ENCODE peak calls at places on chromosomes 3 and 15, in six cellular contexts. M is ELR; O is dorsolateral prefrontal cortex; G is activated CD8-positive, alpha-beta memory T cell treated with anti-CD3 and anti-CD28 coated beads, Interleukin-2, amount 50 U/mL, for 48 hours; V is choroid plexus epithelial cell; A is AG04450. R is an unnamed sample.

GRCh38 chr3:155853214-155854146 is 747 bp downstream of the SLC33A1 start:
- DNase-seq in V (no peak), A (no peak), O (peak), M (peak), G (peak), R (no peak)

GRCh38 chr3:192169332-192169915 is 557.9 kb downstream of the FGF12 start:
- DNase-seq in V (no peak), O (no peak), M (peak), G (no peak), A (no peak), R (no peak)

GRCh38 chr3:29850641-29851040 is 569.8 kb downstream of the RBMS3 start:
- DNase-seq in G (no peak), V (peak), A (no peak), M (no peak), O (no peak), R (no peak)

GRCh38 chr3:41198526-41198925 is 779 bp upstream of the CTNNB1 start:
- DNase-seq in O (peak), G (no peak), V (peak), M (no peak), A (no peak), R (no peak)

GRCh38 chr3:134312873-134313838 is 61.1 kb downstream of the AMOTL2 start:
- DNase-seq in O (no peak), M (peak), V (peak), A (no peak), G (peak), R (no peak)

GRCh38 chr3:99907959-99908544 is 90.4 kb downstream of the CMSS1 start:
- DNase-seq in G (no peak), M (no peak), A (no peak), O (no peak), V (peak), R (no peak)

GRCh38 chr15:92120082-92120481 is 266.6 kb downstream of the SLCO3A1 start:
- DNase-seq in V (no peak), M (no peak), A (no peak), G (no peak), O (no peak), R (no peak)

GRCh38 chr3:172586447-172586846 is 63.2 kb upstream of the TNFSF10 start:
- DNase-seq in M (no peak), A (no peak), O (no peak), V (peak), G (no peak), R (no peak)

GRCh38 chr3:119700269-119700919 is 2.4 kb upstream of the CFAP91 start:
- DNase-seq in G (no peak), A (no peak), M (peak), V (peak), O (no peak), R (no peak)

GRCh38 chr15:65327651-65328393 is 23.3 kb downstream of the RNU5B-1 start:
- DNase-seq in V (no peak), O (peak), M (no peak), G (no peak), A (no peak), R (no peak)

GRCh38 chr3:27468283-27468886 is 15.8 kb downstream of the SLC4A7 start:
- DNase-seq in O (no peak), V (no peak), A (no peak), M (no peak), G (no peak), R (no peak)

GRCh38 chr3:48409291-48410201 is 20.3 kb downstream of the PLXNB1 start:
- DNase-seq in G (peak), A (no peak), V (no peak), O (peak), M (no peak), R (no peak)

GRCh38 chr3:179666436-179667035 is 13.7 kb downstream of the USP13 start:
- DNase-seq in G (no peak), O (no peak), A (no peak), M (no peak), V (no peak), R (no peak)

GRCh38 chr3:195148553-195148952 is 122.4 kb downstream of the XXYLT1 start:
- DNase-seq in G (no peak), V (no peak), A (no peak), M (no peak), O (no peak), R (peak)

GRCh38 chr3:133295199-133295901 is 104.5 kb upstream of the BFSP2 start:
- DNase-seq in O (no peak), A (peak), V (peak), G (no peak), M (peak), R (peak)

R was measured in GM04504.